ENCODE peak calls at places on chromosomes 3 and 15, in four cellular contexts. One of them, this sample, is unnamed.

GRCh38 chr3:170534232-170534631 is 51.6 kb downstream of the SLC7A14 start:
- DNase-seq in tibial artery: no peak
- DNase-seq in GM23338: no peak
- DNase-seq in iPS-NIHi11: no peak
- DNase-seq in this sample: no peak

GRCh38 chr3:122356402-122356801 is 26.6 kb downstream of the MIX23 start:
- DNase-seq in tibial artery: no peak
- DNase-seq in iPS-NIHi11: peak
- DNase-seq in GM23338: peak
- DNase-seq in this sample: no peak

GRCh38 chr3:62562596-62562995 is 189.2 kb upstream of the FEZF2 start:
- DNase-seq in tibial artery: peak
- DNase-seq in GM23338: no peak
- DNase-seq in iPS-NIHi11: no peak
- DNase-seq in this sample: no peak

GRCh38 chr15:60353245-60353940 is 44.4 kb downstream of the ANXA2 start:
- DNase-seq in iPS-NIHi11: no peak
- DNase-seq in GM23338: no peak
- DNase-seq in tibial artery: no peak
- DNase-seq in this sample: no peak

GRCh38 chr3:14174483-14174882 is 3.9 kb downstream of the XPC start:
- DNase-seq in GM23338: no peak
- DNase-seq in tibial artery: no peak
- DNase-seq in iPS-NIHi11: no peak
- DNase-seq in this sample: no peak

GRCh38 chr3:127406309-127407025 is 118.6 kb upstream of the PRR20G start:
- DNase-seq in GM23338: peak
- DNase-seq in iPS-NIHi11: no peak
- DNase-seq in tibial artery: peak
- DNase-seq in this sample: no peak

GRCh38 chr3:110881069-110881468 is 190.5 kb upstream of the NECTIN3 start:
- DNase-seq in GM23338: peak
- DNase-seq in tibial artery: no peak
- DNase-seq in iPS-NIHi11: peak
- DNase-seq in this sample: no peak

GRCh38 chr3:133268772-133269171 is 131.1 kb upstream of the BFSP2 start:
- DNase-seq in tibial artery: no peak
- DNase-seq in GM23338: no peak
- DNase-seq in iPS-NIHi11: no peak
- DNase-seq in this sample: no peak

GRCh38 chr3:122918576-122919290 is 108.8 kb downstream of the SEMA5B start:
- DNase-seq in GM23338: no peak
- DNase-seq in iPS-NIHi11: peak
- DNase-seq in tibial artery: no peak
- DNase-seq in this sample: no peak

GRCh38 chr15:37764733-37765191 is 169.7 kb upstream of the TMCO5A start:
- DNase-seq in GM23338: peak
- DNase-seq in tibial artery: no peak
- DNase-seq in iPS-NIHi11: peak
- DNase-seq in this sample: no peak

GRCh38 chr3:127668906-127669305 is 3.8 kb upstream of the ABTB1 start:
- DNase-seq in GM23338: no peak
- DNase-seq in tibial artery: peak
- DNase-seq in iPS-NIHi11: no peak
- DNase-seq in this sample: no peak

GRCh38 chr15:45550436-45550835 is 27.9 kb upstream of the SLC30A4 start:
- DNase-seq in tibial artery: no peak
- DNase-seq in iPS-NIHi11: no peak
- DNase-seq in GM23338: no peak
- DNase-seq in this sample: no peak

GRCh38 chr3:119362010-119362409 is 67.8 kb downstream of the ARHGAP31 start:
- DNase-seq in GM23338: no peak
- DNase-seq in tibial artery: no peak
- DNase-seq in iPS-NIHi11: no peak
- DNase-seq in this sample: no peak

GRCh38 chr3:169861871-169862270 is 7.9 kb downstream of the LRRC31 start:
- DNase-seq in GM23338: peak
- DNase-seq in tibial artery: no peak
- DNase-seq in iPS-NIHi11: peak
- DNase-seq in this sample: no peak

GRCh38 chr3:52570076-52570475 is 33.7 kb downstream of the UQCC5 start:
- DNase-seq in GM23338: no peak
- DNase-seq in tibial artery: no peak
- DNase-seq in iPS-NIHi11: no peak
- DNase-seq in this sample: no peak

GRCh38 chr3:13051066-13051465 is 22.2 kb downstream of the IQSEC1 start:
- DNase-seq in tibial artery: no peak
- DNase-seq in GM23338: peak
- DNase-seq in iPS-NIHi11: peak
- DNase-seq in this sample: no peak

GRCh38 chr15:75661041-75661778 is 13.5 kb downstream of the SNX33 start:
- DNase-seq in GM23338: peak
- DNase-seq in iPS-NIHi11: peak
- DNase-seq in tibial artery: peak
- DNase-seq in this sample: peak

GRCh38 chr3:196740476-196741400 is 1.1 kb downstream of the PAK2 start:
- DNase-seq in iPS-NIHi11: peak
- DNase-seq in GM23338: peak
- DNase-seq in tibial artery: no peak
- DNase-seq in this sample: no peak

GRCh38 chr3:62094461-62094860 is 278.9 kb downstream of the FEZF2 start:
- DNase-seq in GM23338: no peak
- DNase-seq in iPS-NIHi11: no peak
- DNase-seq in tibial artery: no peak
- DNase-seq in this sample: no peak

GRCh38 chr15:29812384-29812694 is 9.9 kb downstream of the TJP1 start:
- DNase-seq in iPS-NIHi11: no peak
- DNase-seq in tibial artery: no peak
- DNase-seq in GM23338: peak
- DNase-seq in this sample: no peak

GRCh38 chr15:70559223-70559823 is 204.0 kb downstream of the UACA start:
- DNase-seq in GM23338: no peak
- DNase-seq in tibial artery: peak
- DNase-seq in iPS-NIHi11: no peak
- DNase-seq in this sample: peak

GRCh38 chr15:38699633-38700230 is 135.1 kb upstream of the RASGRP1 start:
- DNase-seq in iPS-NIHi11: peak
- DNase-seq in tibial artery: peak
- DNase-seq in GM23338: peak
- DNase-seq in this sample: peak

GRCh38 chr15:84391191-84391590 is 155.6 kb downstream of the GOLGA6L4 start:
- DNase-seq in GM23338: no peak
- DNase-seq in iPS-NIHi11: no peak
- DNase-seq in tibial artery: no peak
- DNase-seq in this sample: peak

GRCh38 chr15:85788796-85789495 is 5.8 kb downstream of the KLHL25 start:
- DNase-seq in iPS-NIHi11: peak
- DNase-seq in tibial artery: no peak
- DNase-seq in GM23338: no peak
- DNase-seq in this sample: no peak

GRCh38 chr3:178083906-178084823 is 452.1 kb upstream of the KCNMB2 start:
- DNase-seq in tibial artery: no peak
- DNase-seq in GM23338: peak
- DNase-seq in iPS-NIHi11: peak
- DNase-seq in this sample: no peak

GRCh38 chr3:71432044-71432970 is 151.2 kb downstream of the FOXP1 start:
- DNase-seq in GM23338: no peak
- DNase-seq in iPS-NIHi11: no peak
- DNase-seq in tibial artery: no peak
- DNase-seq in this sample: no peak

GRCh38 chr15:27681038-27681437 is 418.1 kb downstream of the OCA2 start:
- DNase-seq in tibial artery: no peak
- DNase-seq in GM23338: no peak
- DNase-seq in iPS-NIHi11: peak
- DNase-seq in this sample: no peak

GRCh38 chr3:65485826-65486592 is 552.7 kb downstream of the MAGI1 start:
- DNase-seq in tibial artery: no peak
- DNase-seq in GM23338: no peak
- DNase-seq in iPS-NIHi11: no peak
- DNase-seq in this sample: no peak

GRCh38 chr3:197578376-197578775 is 22.6 kb upstream of the BDH1 start:
- DNase-seq in iPS-NIHi11: no peak
- DNase-seq in GM23338: no peak
- DNase-seq in tibial artery: no peak
- DNase-seq in this sample: no peak

This sample was measured in psoas muscle.